ENCODE peak calls at places on chromosomes 7 and 10, in ten cellular contexts. C is activated CD8-positive, alpha-beta memory T cell treated with anti-CD3 and anti-CD28 coated beads, Interleukin-2, amount 10 ng/mL, durations not matched to agents 7 days and 5 days; F is activated CD4-positive, CD25-positive, alpha-beta regulatory T cell treated with anti-CD3 and anti-CD28 coated beads, Interleukin-2, amount 50 U/mL, for 24 hours; O is heart right ventricle; B is B cell; P is activated naive CD4-positive, alpha-beta T cell treated with anti-CD3 and anti-CD28 coated beads, Interleukin-2, amount 50 U/mL, for 72 hours; H is left lung; J is activated CD8-positive, alpha-beta T cell treated with anti-CD3 and anti-CD28 coated beads, Interleukin-2, amount 10 ng/mL, durations not matched to agents 7 days and 5 days; E is heart left ventricle; M is GM23338. U is an unnamed sample.

GRCh38 chr10:118870467-118871243 is 115.9 kb upstream of the CACUL1 start:
- ATAC-seq in P (no peak), J (no peak), C (no peak), O (peak; percentile 87), B (no peak), F (no peak), M (peak; percentile 72), H (peak; percentile 72), E (peak; percentile 89), U (no peak)

GRCh38 chr7:29976265-29976664 is 13.3 kb downstream of the SCRN1 start:
- ATAC-seq in P (no peak), H (peak; percentile 63), J (no peak), F (no peak), M (no peak), B (no peak), O (no peak), C (no peak), E (peak; percentile 33), U (no peak)

GRCh38 chr10:93106631-93107072 is 33.0 kb downstream of the CYP26A1 start:
- ATAC-seq in B (no peak), F (no peak), M (no peak), P (no peak), C (no peak), O (no peak), J (no peak), E (no peak), H (no peak), U (no peak)

GRCh38 chr7:27419581-27420177 is 177.1 kb downstream of the EVX1 start:
- ATAC-seq in H (peak; percentile 26), F (no peak), M (no peak), B (no peak), C (no peak), J (no peak), P (no peak), O (no peak), E (no peak), U (no peak)

GRCh38 chr10:116836902-116837513 is 12.3 kb upstream of the ENO4 start:
- ATAC-seq in E (no peak), J (no peak), C (no peak), H (no peak), F (no peak), O (no peak), M (no peak), B (no peak), P (no peak), U (no peak)

GRCh38 chr7:78112488-78112887 is 313.9 kb downstream of the PHTF2 start:
- ATAC-seq in B (no peak), J (no peak), H (no peak), O (no peak), M (no peak), P (no peak), E (no peak), C (no peak), F (no peak), U (no peak)

GRCh38 chr10:1007583-1007982 is 18.1 kb downstream of the IDI2 start:
- ATAC-seq in O (no peak), P (no peak), J (no peak), E (no peak), F (no peak), H (no peak), C (no peak), M (no peak), B (no peak), U (no peak)

GRCh38 chr7:155312108-155312507 is 14.4 kb downstream of the INSIG1 start:
- ATAC-seq in F (no peak), B (no peak), M (no peak), H (no peak), O (no peak), J (no peak), P (no peak), E (no peak), C (no peak), U (no peak)

GRCh38 chr10:91907914-91908357 is 1.4 kb downstream of the FGFBP3 start:
- ATAC-seq in F (no peak), P (no peak), E (no peak), H (peak; percentile 21), M (peak; percentile 22), O (no peak), J (no peak), B (no peak), C (peak; percentile 34), U (peak; percentile 22)

GRCh38 chr10:96747734-96748550 is 27.6 kb upstream of the PIK3AP1 start:
- ATAC-seq in O (no peak), B (peak; percentile 86), J (no peak), E (no peak), F (peak; percentile 84), M (no peak), H (peak; percentile 29), P (peak; percentile 92), C (peak; percentile 77), U (peak; percentile 89)

GRCh38 chr10:63464402-63465292 is 1.1 kb downstream of the JMJD1C start:
- ATAC-seq in J (peak; percentile 50), O (peak; percentile 62), P (peak; percentile 49), E (peak; percentile 68), H (peak; percentile 77), B (peak; percentile 49), C (peak; percentile 61), F (peak; percentile 46), M (peak; percentile 38), U (peak; percentile 61)

GRCh38 chr7:38525857-38526256 is 105.3 kb downstream of the AMPH start:
- ATAC-seq in O (no peak), P (no peak), F (no peak), J (no peak), H (no peak), B (no peak), E (no peak), M (no peak), C (no peak), U (peak; percentile 42)

GRCh38 chr7:105830405-105831218 is 45.8 kb downstream of the ATXN7L1 start:
- ATAC-seq in H (peak; percentile 73), E (peak; percentile 38), P (no peak), O (no peak), C (no peak), M (no peak), B (no peak), J (no peak), F (no peak), U (peak; percentile 51)

GRCh38 chr7:71860572-71860971 is 551.6 kb downstream of the CALN1 start:
- ATAC-seq in H (no peak), E (no peak), B (no peak), O (no peak), C (no peak), J (no peak), F (no peak), M (no peak), P (no peak), U (no peak)

GRCh38 chr7:158270106-158270775 is 317.4 kb downstream of the PTPRN2 start:
- ATAC-seq in J (no peak), H (no peak), E (no peak), P (no peak), B (no peak), C (no peak), M (no peak), F (no peak), O (no peak), U (no peak)

GRCh38 chr7:121137580-121137979 is 149.1 kb downstream of the CPED1 start:
- ATAC-seq in O (no peak), M (no peak), H (no peak), F (no peak), E (no peak), J (no peak), P (no peak), C (no peak), B (no peak), U (no peak)

GRCh38 chr7:106064836-106065559 is 47.1 kb downstream of the SYPL1 start:
- ATAC-seq in P (no peak), F (no peak), J (no peak), B (no peak), C (no peak), E (peak; percentile 96), H (peak; percentile 85), O (peak; percentile 88), M (peak; percentile 50), U (no peak)

GRCh38 chr10:14089556-14090297 is 241.0 kb downstream of the FRMD4A start:
- ATAC-seq in O (no peak), C (no peak), H (no peak), M (no peak), F (no peak), J (no peak), P (no peak), B (no peak), E (no peak), U (no peak)

GRCh38 chr7:107180378-107180777 is 11.6 kb downstream of the HBP1 start:
- ATAC-seq in B (no peak), E (peak; percentile 53), F (peak; percentile 79), O (no peak), C (peak; percentile 49), M (no peak), J (peak; percentile 47), H (peak; percentile 82), P (peak; percentile 89), U (peak; percentile 75)

GRCh38 chr7:44062903-44063295 is 2.5 kb downstream of the PGAM2 start:
- ATAC-seq in C (no peak), M (no peak), O (no peak), P (no peak), B (no peak), F (no peak), J (no peak), E (peak; percentile 3), H (no peak), U (no peak)

GRCh38 chr7:70259497-70259896 is 661.2 kb downstream of the AUTS2 start:
- ATAC-seq in B (no peak), M (no peak), O (peak; percentile 63), F (no peak), J (no peak), H (peak; percentile 90), E (peak; percentile 78), P (no peak), C (no peak), U (no peak)

GRCh38 chr10:95171336-95171735 is 22.7 kb upstream of the ACSM6 start:
- ATAC-seq in M (no peak), B (no peak), O (no peak), P (no peak), C (no peak), E (no peak), F (no peak), J (no peak), H (no peak), U (no peak)

GRCh38 chr7:73719806-73720169 is 319 bp upstream of the STX1A start:
- ATAC-seq in O (no peak), H (no peak), J (no peak), C (no peak), E (peak; percentile 11), P (no peak), M (no peak), F (no peak), B (no peak), U (no peak)

GRCh38 chr7:106767498-106768323 is 97.4 kb upstream of the PIK3CG start:
- ATAC-seq in J (peak; percentile 59), B (peak; percentile 77), C (peak; percentile 67), P (peak; percentile 70), M (no peak), F (peak; percentile 73), E (no peak), H (peak; percentile 42), O (no peak), U (peak; percentile 65)

GRCh38 chr7:21305455-21306235 is 122.2 kb upstream of the SP4 start:
- ATAC-seq in H (no peak), E (no peak), M (no peak), P (peak; percentile 68), B (no peak), O (no peak), J (no peak), C (peak; percentile 61), F (peak; percentile 94), U (peak; percentile 93)

GRCh38 chr7:16839646-16840045 is 34.8 kb upstream of the AGR2 start:
- ATAC-seq in H (no peak), B (no peak), P (no peak), E (no peak), M (no peak), J (no peak), C (no peak), F (no peak), O (no peak), U (no peak)

GRCh38 chr7:96998333-96998732 is 7.0 kb upstream of the DLX6 start:
- ATAC-seq in H (no peak), E (no peak), M (no peak), P (no peak), B (no peak), F (no peak), J (no peak), C (no peak), O (no peak), U (no peak)

GRCh38 chr10:59675812-59676211 is 33.8 kb downstream of the SLC16A9 start:
- ATAC-seq in B (no peak), J (no peak), F (no peak), E (no peak), P (no peak), H (no peak), M (peak; percentile 67), O (no peak), C (no peak), U (no peak)